ENCODE peak calls at places on chromosomes 3 and 15, in nine cellular contexts. P is fibroblast of the aortic adventitia, Q is nephron progenitor cell, M is GM20000, W is BE2C, F is brain microvascular endothelial cell, C is GM23338, B is HepG2, A is GM12864. N is an unnamed sample.

GRCh38 chr15:84961707-84962106 is 19.9 kb upstream of the PDE8A start:
- DNase-seq in P (no peak), Q (no peak), M (no peak), W (no peak), F (no peak), C (no peak), B (no peak), A (no peak), N (no peak)

GRCh38 chr3:49004352-49005297 is 2.6 kb upstream of the WDR6 start:
- DNase-seq in P (no peak), Q (no peak), M (no peak), W (no peak), F (no peak), C (no peak), B (peak), A (no peak), N (no peak)

GRCh38 chr15:34275154-34275553 is 50.3 kb downstream of the EMC4 start:
- DNase-seq in P (no peak), Q (no peak), M (no peak), W (no peak), F (peak), C (no peak), B (no peak), A (no peak), N (no peak)

GRCh38 chr3:8313591-8314298 is 187.9 kb upstream of the LMCD1 start:
- DNase-seq in P (no peak), Q (no peak), M (no peak), W (no peak), F (no peak), C (no peak), B (no peak), A (no peak), N (no peak)

GRCh38 chr3:11671648-11672100 is 28.0 kb upstream of the VGLL4 start:
- DNase-seq in P (peak), Q (no peak), M (peak), W (no peak), F (no peak), C (no peak), B (no peak), A (no peak), N (peak)

GRCh38 chr15:70853855-70854668 is at the start of gene LARP6:
- DNase-seq in P (peak), Q (peak), M (peak), W (peak), F (no peak), C (peak), B (no peak), A (no peak), N (peak)

GRCh38 chr3:172127141-172127540 is 87.8 kb downstream of the FNDC3B start:
- DNase-seq in P (no peak), Q (no peak), M (no peak), W (no peak), F (no peak), C (no peak), B (no peak), A (no peak), N (no peak)

GRCh38 chr3:77885381-77885780 is 845.5 kb downstream of the ROBO2 start:
- DNase-seq in P (no peak), Q (no peak), M (no peak), W (no peak), F (peak), C (no peak), B (no peak), A (no peak), N (no peak)

GRCh38 chr15:23642413-23643044 is 5.1 kb downstream of the MAGEL2 start:
- DNase-seq in P (peak), Q (peak), M (peak), W (peak), F (peak), C (peak), B (peak), A (no peak), N (no peak)

GRCh38 chr15:88300861-88301260 is 44.3 kb upstream of the NTRK3 start:
- DNase-seq in P (no peak), Q (no peak), M (no peak), W (no peak), F (no peak), C (no peak), B (no peak), A (no peak), N (no peak)

GRCh38 chr3:180804871-180805430 is 107.5 kb upstream of the FXR1 start:
- DNase-seq in P (peak), Q (peak), M (no peak), W (peak), F (peak), C (peak), B (peak), A (no peak), N (no peak)

GRCh38 chr15:73700041-73700842 is 16.1 kb downstream of the CD276 start:
- DNase-seq in P (peak), Q (peak), M (peak), W (peak), F (peak), C (peak), B (peak), A (peak), N (peak)
- TF ChIP-seq CTCF in P (peak), Q (peak), M (peak), W (peak), F (peak), C (peak), B (peak), A (peak), N (peak)

DNA sequence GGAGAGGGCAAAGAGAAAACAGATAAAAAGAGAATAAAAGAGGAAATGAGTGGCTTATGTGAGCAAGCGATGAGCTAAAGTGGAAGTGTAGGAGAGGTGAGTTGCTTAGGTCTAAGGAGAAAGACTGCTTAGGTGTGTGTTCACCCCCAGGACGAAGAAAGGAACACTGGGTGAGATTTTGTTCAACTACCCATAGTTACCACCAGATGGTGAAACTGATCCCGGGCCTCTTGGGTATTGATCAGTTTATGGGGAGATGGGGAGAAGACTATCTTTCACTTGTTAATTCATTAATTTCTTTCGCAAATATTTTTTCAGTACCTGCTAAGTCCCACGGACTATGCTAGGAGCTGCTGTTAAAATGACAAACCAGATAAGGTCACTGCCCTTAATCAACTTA is 33.9 kb downstream of the GAP43 start:
- DNase-seq in P (no peak), Q (no peak), M (no peak), W (no peak), F (no peak), C (peak), B (no peak), A (no peak), N (no peak)
- TF ChIP-seq CTCF in P (no peak), Q (no peak), M (no peak), W (no peak), F (no peak), C (peak), B (no peak), A (peak), N (no peak)

DNA sequence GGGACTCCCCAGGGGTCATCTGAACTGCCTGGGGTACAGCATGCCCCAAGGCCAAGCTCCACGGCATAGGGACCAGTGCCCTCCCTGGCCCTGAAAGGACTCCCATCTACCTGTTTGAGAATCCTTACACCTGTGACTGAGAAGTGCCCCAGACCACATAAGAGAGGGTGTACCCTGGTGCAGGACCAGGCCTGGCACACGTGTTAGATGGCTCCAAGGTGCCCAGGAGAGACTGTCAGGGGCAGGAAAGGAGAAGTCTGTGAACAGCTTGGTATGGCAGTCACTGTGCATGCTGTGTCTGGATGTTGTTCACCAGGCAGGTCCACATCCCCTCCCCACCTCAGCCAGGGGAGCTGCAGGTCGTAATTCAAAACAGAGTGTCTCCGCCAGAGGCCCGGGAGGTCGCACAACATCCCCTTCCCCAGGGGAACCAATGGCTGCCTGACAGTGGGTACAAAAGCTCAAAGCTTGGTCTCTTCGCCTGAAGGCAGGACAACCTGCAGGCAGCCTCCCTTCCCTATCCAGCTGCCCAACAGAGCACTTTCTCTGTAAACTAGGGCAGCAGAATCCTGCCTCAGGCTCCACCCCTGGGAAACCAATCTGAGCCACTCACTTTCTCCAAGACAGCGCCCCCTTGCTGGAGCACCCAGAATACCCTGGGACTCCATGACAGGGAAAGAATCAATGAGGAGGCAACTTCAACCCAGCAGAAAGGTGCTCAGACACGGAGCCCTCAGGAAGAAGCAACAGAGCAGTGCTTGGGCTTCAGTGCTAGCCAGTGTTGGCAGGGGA is 3.9 kb downstream of the NUP210 start:
- DNase-seq in P (no peak), Q (peak), M (no peak), W (no peak), F (no peak), C (peak), B (no peak), A (no peak), N (no peak)
- TF ChIP-seq CTCF in P (no peak), Q (peak), M (peak), W (peak), F (peak), C (peak), B (peak), A (peak), N (peak)

GRCh38 chr3:184805351-184806038 is 6.5 kb upstream of the VPS8 start:
- DNase-seq in P (peak), Q (no peak), M (no peak), W (peak), F (no peak), C (no peak), B (peak), A (no peak), N (no peak)

GRCh38 chr3:184811034-184811433 is 932 bp upstream of the VPS8 start:
- DNase-seq in P (no peak), Q (no peak), M (no peak), W (no peak), F (no peak), C (no peak), B (no peak), A (no peak), N (no peak)

GRCh38 chr3:184806567-184807271 is 5.2 kb upstream of the VPS8 start:
- DNase-seq in P (no peak), Q (no peak), M (no peak), W (no peak), F (no peak), C (no peak), B (no peak), A (no peak), N (no peak)

GRCh38 chr3:184807549-184807948 is 4.4 kb upstream of the VPS8 start:
- DNase-seq in P (no peak), Q (no peak), M (no peak), W (no peak), F (no peak), C (no peak), B (no peak), A (no peak), N (no peak)

DNA sequence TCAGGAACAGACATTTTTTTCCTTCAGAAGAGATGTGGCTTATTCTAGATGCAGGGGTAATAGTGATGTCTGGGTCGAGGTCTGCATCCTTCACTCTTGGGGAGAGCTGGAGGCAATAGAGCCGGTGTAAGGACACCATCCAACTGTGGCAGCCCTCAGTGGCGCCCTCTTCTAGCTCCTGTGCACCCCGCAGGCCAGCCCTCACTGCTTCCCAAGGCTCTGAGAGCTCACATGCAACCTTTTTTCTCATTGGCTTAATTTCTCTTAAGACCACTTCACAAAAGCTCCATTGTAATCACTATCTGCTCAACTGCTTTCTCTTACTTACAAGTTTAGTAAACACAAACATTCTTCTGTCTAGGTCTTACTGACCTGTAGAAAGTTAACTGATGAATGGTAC is 3.9 kb upstream of the VPS8 start:
- DNase-seq in P (no peak), Q (peak), M (no peak), W (peak), F (no peak), C (peak), B (peak), A (no peak), N (no peak)
- TF ChIP-seq CTCF in P (peak), Q (peak), M (no peak), W (peak), F (peak), C (peak), B (peak), A (peak), N (no peak)

GRCh38 chr15:31357148-31357547 is 30.5 kb downstream of the KLF13 start:
- DNase-seq in P (no peak), Q (no peak), M (no peak), W (no peak), F (no peak), C (no peak), B (no peak), A (no peak), N (no peak)
- TF ChIP-seq CTCF in P (no peak), Q (no peak), M (no peak), W (no peak), F (no peak), C (no peak), B (no peak), A (no peak), N (no peak)

DNA sequence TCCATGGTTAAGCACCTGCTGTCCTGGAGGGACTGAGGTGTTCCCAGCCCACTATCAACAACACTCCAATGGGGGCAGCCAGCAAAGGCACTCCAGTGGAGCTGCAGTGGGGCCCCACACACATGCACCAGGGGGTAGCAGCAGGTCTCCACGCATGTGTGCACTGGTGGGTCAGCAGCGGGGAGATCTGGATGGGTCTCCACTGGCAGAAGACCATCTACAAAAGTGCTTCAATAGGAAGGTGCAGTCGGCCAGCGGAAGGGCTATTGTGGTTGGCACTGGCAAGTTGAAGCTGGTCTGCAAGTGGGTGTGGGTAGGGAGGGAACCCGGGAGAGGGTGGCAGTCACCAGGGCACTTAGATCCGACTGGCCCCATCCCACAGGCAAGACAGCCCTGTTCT is 1355.4 kb downstream of the NSUN3 start:
- DNase-seq in P (no peak), Q (no peak), M (no peak), W (no peak), F (no peak), C (no peak), B (no peak), A (no peak), N (no peak)
- TF ChIP-seq CTCF in P (no peak), Q (no peak), M (no peak), W (no peak), F (no peak), C (no peak), B (no peak), A (no peak), N (no peak)

N was measured in GM13977.